ENCODE peak calls at places on chromosomes 4 and X, in five cellular contexts. Y is HCT116, U is SK-N-MC, O is PC-3, A is neural progenitor cell. Z is an unnamed sample.

GRCh38 chr4:155066871-155067270 is 141.6 kb upstream of the NPY2R start:
- DNase-seq in Y (no peak), U (no peak), O (no peak), A (no peak), Z (no peak)

GRCh38 chr4:75990129-75990528 is 616 bp downstream of the SDAD1 start:
- DNase-seq in Y (no peak), U (no peak), O (no peak), A (peak; percentile 5), Z (no peak)

GRCh38 chr4:139651282-139652194 is 14.1 kb upstream of the MGST2 start:
- DNase-seq in Y (peak; percentile 77), U (peak; percentile 75), O (peak; percentile 68), A (peak; percentile 79), Z (peak; percentile 89)

GRCh38 chr4:128517096-128517738 is 229.6 kb upstream of the PGRMC2 start:
- DNase-seq in Y (no peak), U (no peak), O (no peak), A (no peak), Z (peak; percentile 22)

GRCh38 chrX:132022115-132022862 is 813 bp upstream of the STK26 start:
- DNase-seq in Y (no peak), U (no peak), O (peak; percentile 44), A (no peak), Z (no peak)

GRCh38 chr4:145423017-145423708 is 58.5 kb upstream of the SMAD1 start:
- DNase-seq in Y (no peak), U (no peak), O (peak; percentile 17), A (no peak), Z (no peak)

GRCh38 chrX:56994375-56995270 is 718 bp downstream of the SPIN3 start:
- DNase-seq in Y (no peak), U (no peak), O (no peak), A (peak; percentile 3), Z (no peak)

GRCh38 chrX:111823068-111823467 is 52.9 kb upstream of the TRPC5OS start:
- DNase-seq in Y (no peak), U (no peak), O (peak; percentile 9), A (peak; percentile 89), Z (peak; percentile 29)

GRCh38 chr4:116357758-116358157 is 727.6 kb downstream of the TRAM1L1 start:
- DNase-seq in Y (no peak), U (no peak), O (peak; percentile 35), A (no peak), Z (peak; percentile 65)

GRCh38 chr4:94455081-94455480 is 3.3 kb downstream of the PDLIM5 start:
- DNase-seq in Y (no peak), U (no peak), O (peak; percentile 77), A (no peak), Z (peak; percentile 70)

GRCh38 chr4:42150653-42151567 is 1.5 kb downstream of the BEND4 start:
- DNase-seq in Y (no peak), U (no peak), O (no peak), A (peak; percentile 61), Z (peak; percentile 13)

GRCh38 chr4:42149004-42149403 is 3.5 kb downstream of the BEND4 start:
- DNase-seq in Y (no peak), U (no peak), O (no peak), A (no peak), Z (no peak)

GRCh38 chr4:42148453-42148852 is 4.0 kb downstream of the BEND4 start:
- DNase-seq in Y (no peak), U (no peak), O (no peak), A (no peak), Z (no peak)

GRCh38 chr4:42151568-42152506 is 618 bp downstream of the BEND4 start:
- DNase-seq in Y (no peak), U (no peak), O (no peak), A (peak; percentile 90), Z (peak; percentile 26)

GRCh38 chr4:42152507-42153504 is at the start of gene BEND4:
- DNase-seq in Y (no peak), U (no peak), O (no peak), A (peak; percentile 16), Z (no peak)
- TF ChIP-seq EZH2 in Y (no peak), U (no peak), O (no peak), A (no peak), Z (no peak)

GRCh38 chr4:1463088-1463926 is 57.1 kb upstream of the NKX1-1 start:
- DNase-seq in Y (no peak), U (no peak), O (no peak), A (no peak), Z (peak; percentile 57)
- TF ChIP-seq EZH2 in Y (no peak), U (no peak), O (no peak), A (no peak), Z (no peak)

DNA sequence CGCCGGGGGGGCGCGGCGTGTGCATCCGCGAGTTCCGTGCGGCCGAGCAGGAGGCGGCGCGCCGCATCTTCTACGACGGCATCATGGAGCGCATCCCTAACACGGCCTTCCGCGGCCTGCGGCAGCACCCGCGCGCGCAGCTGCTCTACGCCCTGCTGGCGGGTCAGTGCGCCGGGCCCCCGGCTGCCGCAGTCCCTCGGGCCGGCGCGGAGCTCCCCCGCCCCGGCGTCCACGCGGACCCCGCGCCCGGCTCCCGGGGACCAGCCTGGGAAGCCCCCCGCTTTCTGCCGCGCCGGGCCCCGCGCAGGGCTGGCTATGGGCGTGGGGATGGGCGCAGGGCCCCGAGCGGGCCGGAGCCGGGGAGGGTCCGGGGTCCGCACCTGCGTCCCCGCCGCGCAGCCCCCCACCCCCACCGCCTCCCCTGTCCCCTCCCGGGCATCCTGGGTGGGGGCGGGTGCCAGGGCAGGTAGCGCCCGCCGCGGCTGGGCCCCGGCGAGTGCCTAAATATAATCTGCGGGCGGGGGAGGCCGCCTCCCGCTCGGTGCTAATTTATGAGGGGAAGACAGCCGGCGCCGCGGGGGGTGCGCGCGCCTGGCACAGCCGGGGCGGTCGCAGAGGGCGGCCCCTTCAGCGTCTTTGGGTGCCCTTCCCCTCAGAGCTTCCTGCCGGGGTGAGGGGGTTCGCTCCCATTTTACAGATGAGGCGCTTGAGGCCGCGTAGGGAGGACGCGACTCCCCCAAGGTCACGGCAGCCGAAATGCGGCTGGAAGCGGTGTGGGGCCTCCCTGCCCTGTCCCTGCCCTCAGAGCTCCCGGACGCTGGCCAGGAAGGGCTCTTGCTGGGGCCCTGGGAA is 825 bp downstream of the NAT8L start:
- DNase-seq in Y (no peak), U (no peak), O (no peak), A (peak; percentile 68), Z (peak; percentile 53)
- TF ChIP-seq EZH2 in Y (no peak), U (no peak), O (no peak), A (peak; percentile 92), Z (peak; percentile 61)

GRCh38 chr4:133152801-133153526 is 3.9 kb downstream of the PCDH10 start:
- DNase-seq in Y (no peak), U (no peak), O (no peak), A (peak; percentile 43), Z (peak; percentile 23)
- TF ChIP-seq EZH2 in Y (no peak), U (no peak), O (no peak), A (no peak), Z (no peak)

DNA sequence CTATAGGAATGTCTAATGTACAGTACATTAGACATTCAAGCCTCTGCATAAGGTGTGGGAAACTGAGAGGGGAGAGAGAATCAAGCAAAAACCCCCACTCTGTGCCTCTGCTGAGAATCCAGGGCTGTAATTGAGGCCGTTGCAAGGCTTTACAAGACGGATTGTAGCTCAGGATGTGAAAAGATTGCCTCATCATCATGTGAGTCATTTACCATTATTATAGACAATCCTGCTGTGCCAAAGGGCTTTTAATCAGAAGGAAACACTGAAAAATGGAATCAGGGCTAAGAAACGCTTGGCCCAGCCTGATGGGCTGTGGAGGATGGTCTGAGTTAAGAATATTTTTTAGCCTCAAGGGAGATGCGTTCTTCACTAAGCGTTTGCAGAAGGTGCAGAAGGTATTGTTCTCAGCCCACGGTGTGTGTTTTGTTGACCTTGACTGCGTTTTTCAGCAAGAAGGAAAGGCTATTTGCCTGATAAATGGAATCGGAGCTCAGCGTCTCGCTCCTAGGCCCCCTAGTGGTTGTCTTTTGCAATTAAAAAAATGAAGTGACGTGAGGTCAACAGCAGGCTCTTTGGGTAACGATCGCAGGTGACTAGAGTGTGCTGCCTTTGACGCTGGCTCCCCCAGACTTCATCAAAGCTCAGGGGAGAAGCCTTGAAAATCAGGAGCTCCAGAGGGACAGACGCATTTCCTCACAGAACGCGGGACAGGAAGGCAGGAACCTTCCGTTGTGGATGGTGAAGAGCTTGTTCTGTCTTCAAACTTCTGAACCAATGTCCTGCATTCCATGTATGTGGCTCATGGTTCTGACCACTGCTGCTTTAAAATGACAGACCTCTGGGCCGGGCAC is 18.1 kb upstream of the CHRNA9 start:
- DNase-seq in Y (peak; percentile 80), U (peak; percentile 93), O (peak; percentile 82), A (peak; percentile 76), Z (peak; percentile 87)
- TF ChIP-seq EZH2 in Y (no peak), U (no peak), O (no peak), A (no peak), Z (no peak)

GRCh38 chr4:150306719-150307118 is 228.5 kb downstream of the DCLK2 start:
- DNase-seq in Y (no peak), U (no peak), O (no peak), A (no peak), Z (no peak)
- TF ChIP-seq EZH2 in Y (no peak), U (no peak), O (no peak), A (no peak), Z (no peak)

DNA sequence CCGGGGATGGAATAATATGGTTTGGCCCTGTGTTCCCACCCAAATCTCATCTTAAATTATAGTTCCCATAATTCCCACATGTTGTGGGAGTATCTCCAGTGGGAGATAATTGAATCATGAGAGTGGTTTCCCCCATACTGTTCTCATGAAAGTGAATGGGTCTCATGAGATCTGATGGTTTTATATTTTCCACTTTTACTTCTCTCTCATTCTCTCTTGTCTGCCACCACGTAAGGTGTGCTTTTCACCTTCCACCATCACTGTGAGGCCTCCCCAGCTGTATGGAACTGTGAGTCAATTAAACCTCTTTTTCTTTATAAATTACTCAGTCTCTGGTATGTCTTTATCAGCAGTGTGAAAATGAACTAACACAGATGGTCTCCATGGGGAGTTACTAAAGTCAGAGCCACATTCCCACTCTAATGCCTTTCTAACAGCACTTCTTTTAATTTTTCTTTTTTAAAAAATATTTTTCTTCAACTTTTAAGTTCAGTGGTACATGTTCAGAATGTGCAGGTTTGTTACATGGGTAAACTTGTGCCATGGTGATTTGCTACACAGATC is 306.6 kb downstream of the DTHD1 start:
- DNase-seq in Y (no peak), U (no peak), O (no peak), A (no peak), Z (no peak)
- TF ChIP-seq EZH2 in Y (no peak), U (no peak), O (no peak), A (no peak), Z (no peak)

GRCh38 chrX:39764441-39764914 is 333.3 kb downstream of the BCOR start:
- DNase-seq in Y (no peak), U (no peak), O (no peak), A (peak; percentile 53), Z (no peak)

GRCh38 chrX:39769748-39770147 is 328.0 kb downstream of the BCOR start:
- DNase-seq in Y (no peak), U (no peak), O (no peak), A (no peak), Z (no peak)

GRCh38 chrX:39766085-39766726 is 331.6 kb downstream of the BCOR start:
- DNase-seq in Y (no peak), U (no peak), O (no peak), A (no peak), Z (peak; percentile 22)

GRCh38 chrX:39767446-39767845 is 330.3 kb downstream of the BCOR start:
- DNase-seq in Y (no peak), U (no peak), O (no peak), A (no peak), Z (no peak)

GRCh38 chrX:39766882-39767281 is 330.9 kb downstream of the BCOR start:
- DNase-seq in Y (no peak), U (no peak), O (no peak), A (no peak), Z (no peak)
- TF ChIP-seq EZH2 in Y (no peak), U (no peak), O (no peak), A (no peak), Z (no peak)

Z was measured in hepatocyte.